ENCODE peak calls at places on chromosomes 6 and 20, in six cellular contexts. O is naive thymus-derived CD4-positive, alpha-beta T cell; E is breast epithelium; S is progenitor cell of endocrine pancreas; K is mammary epithelial cell; U is cardiac muscle cell. H is an unnamed sample.

GRCh38 chr6:159473844-159474243 is 219.2 kb downstream of the SOD2 start:
- DNase-seq in E (no peak), S (no peak), O (no peak), K (no peak), U (no peak), H (no peak)

GRCh38 chr6:1862411-1862810 is 252.7 kb downstream of the FOXC1 start:
- DNase-seq in S (no peak), U (no peak), E (no peak), K (peak; percentile 50), O (no peak), H (no peak)

GRCh38 chr20:3276400-3277015 is 37.5 kb upstream of the SLC4A11 start:
- DNase-seq in O (no peak), S (no peak), E (no peak), U (peak; percentile 54), K (peak; percentile 5), H (peak; percentile 49)

GRCh38 chr6:158648682-158649131 is 1.1 kb upstream of the SYTL3 start:
- DNase-seq in E (no peak), K (peak; percentile 90), U (peak; percentile 93), O (no peak), S (no peak), H (peak; percentile 66)

GRCh38 chr20:56788041-56788670 is 159.1 kb downstream of the TFAP2C start:
- DNase-seq in S (no peak), U (peak; percentile 98), E (peak; percentile 75), O (no peak), K (peak; percentile 85), H (peak; percentile 85)

GRCh38 chr6:170292111-170292777 is 1.4 kb upstream of the DLL1 start:
- DNase-seq in K (no peak), S (no peak), U (no peak), O (no peak), E (no peak), H (no peak)

GRCh38 chr20:3751664-3752385 is 15.7 kb downstream of the ADISSP start:
- DNase-seq in O (peak; percentile 39), S (no peak), E (no peak), U (no peak), K (no peak), H (no peak)

GRCh38 chr20:11814276-11814675 is 103.4 kb upstream of the BTBD3 start:
- DNase-seq in O (no peak), S (no peak), U (peak; percentile 29), K (peak; percentile 88), E (no peak), H (peak; percentile 21)

GRCh38 chr20:40564997-40565680 is 123.9 kb downstream of the MAFB start:
- DNase-seq in U (peak; percentile 86), O (no peak), E (no peak), S (no peak), K (peak; percentile 85), H (peak; percentile 66)

GRCh38 chr6:11067348-11067747 is 23.2 kb upstream of the ELOVL2 start:
- DNase-seq in K (no peak), U (no peak), S (no peak), O (no peak), E (no peak), H (no peak)

GRCh38 chr6:109441069-109441816 is 719 bp downstream of the SMPD2 start:
- DNase-seq in K (peak; percentile 70), O (no peak), U (peak; percentile 56), S (peak; percentile 42), E (peak; percentile 53), H (peak; percentile 44)

GRCh38 chr6:150320450-150320849 is 48.4 kb upstream of the IYD start:
- DNase-seq in E (peak; percentile 36), U (peak; percentile 67), O (no peak), S (no peak), K (no peak), H (no peak)

GRCh38 chr6:50278663-50279062 is 228.9 kb upstream of the DEFB112 start:
- DNase-seq in O (no peak), S (no peak), U (no peak), K (no peak), E (no peak), H (no peak)